ENCODE peak calls at places on chromosomes 11 and 22, in nine cellular contexts. M, H, R, P, K, Y, A, I and L are unnamed samples.

GRCh38 chr11:11016943-11017342 is 159.1 kb upstream of the ZBED5 start:
- DNase-seq in H (no peak), M (no peak), Y (no peak), I (no peak), A (no peak), R (no peak), K (no peak), P (no peak), L (no peak)

GRCh38 chr11:125123947-125124633 is 12.7 kb upstream of the TMEM218 start:
- DNase-seq in P (peak), M (peak), R (peak), H (peak), Y (no peak), K (no peak), I (no peak), A (no peak), L (peak)

GRCh38 chr11:91173701-91174100 is 950.9 kb upstream of the CHORDC1 start:
- DNase-seq in R (no peak), H (no peak), Y (no peak), P (no peak), A (no peak), M (peak), K (no peak), I (peak), L (no peak)

GRCh38 chr22:40156001-40156516 is 21.7 kb upstream of the TNRC6B start:
- DNase-seq in I (peak), R (no peak), M (peak), H (peak), K (no peak), A (no peak), P (peak), Y (no peak), L (peak)

GRCh38 chr22:19896665-19897355 is 42.1 kb upstream of the GNB1L start:
- DNase-seq in A (no peak), I (no peak), H (no peak), K (no peak), P (peak), M (no peak), R (no peak), Y (no peak), L (peak)

GRCh38 chr11:133930767-133931448 is 25.9 kb downstream of the IGSF9B start:
- DNase-seq in P (no peak), I (peak), Y (no peak), H (no peak), A (no peak), R (peak), M (peak), K (no peak), L (peak)

GRCh38 chr11:16890442-16890841 is 123.8 kb downstream of the PLEKHA7 start:
- DNase-seq in A (no peak), I (no peak), K (no peak), M (no peak), H (no peak), Y (no peak), P (no peak), R (no peak), L (no peak)

GRCh38 chr11:69981119-69981770 is 96.9 kb upstream of the ANO1 start:
- DNase-seq in A (no peak), H (no peak), R (no peak), I (no peak), M (no peak), K (no peak), P (no peak), Y (no peak), L (peak)

GRCh38 chr22:46998346-46998745 is 235.9 kb downstream of the TBC1D22A start:
- DNase-seq in P (no peak), K (no peak), M (no peak), Y (no peak), H (no peak), R (no peak), I (no peak), A (no peak), L (peak)

GRCh38 chr11:69982675-69983570 is 95.2 kb upstream of the ANO1 start:
- DNase-seq in I (no peak), M (no peak), K (no peak), H (no peak), P (no peak), Y (no peak), R (no peak), A (no peak), L (peak)

GRCh38 chr11:12886508-12886907 is 122.6 kb upstream of the RASSF10 start:
- DNase-seq in P (no peak), K (no peak), R (no peak), A (no peak), I (no peak), Y (no peak), H (no peak), M (no peak), L (no peak)

GRCh38 chr11:86374586-86374985 is at the start of gene CCDC81:
- DNase-seq in K (no peak), M (no peak), P (no peak), H (no peak), Y (no peak), R (peak), A (no peak), I (peak), L (peak)

GRCh38 chr11:98657711-98658110 is 363.0 kb upstream of the CNTN5 start:
- DNase-seq in R (no peak), Y (no peak), M (no peak), A (no peak), K (no peak), H (no peak), I (no peak), P (no peak), L (no peak)

GRCh38 chr22:19086417-19086816 is 35.8 kb downstream of the DGCR2 start:
- DNase-seq in A (no peak), H (no peak), Y (no peak), M (no peak), K (no peak), P (no peak), R (no peak), I (no peak), L (no peak)